ENCODE peak calls at places on chromosomes 3 and 15, in seven cellular contexts. T is RPMI8226; P is germinal center; A is stimulated activated CD4-positive, alpha-beta T cell treated with anti-CD3 and anti-CD28 coated beads, Interleukin-1b, Interleukin-23, amount 100 ng/mL, for 1 hour; K is HTR-8/SVneo; X is NCI-H748 treated with DMSO at 0.1 percent for 48 hours; E is GM19239. C is an unnamed sample.

GRCh38 chr15:94387854-94388441 is 156.6 kb downstream of the MCTP2 start:
- DNase-seq in P (peak; percentile 9), K (no peak), E (no peak), X (no peak), T (peak; percentile 59), A (no peak), C (no peak)

GRCh38 chr3:10957976-10958749 is 34.4 kb upstream of the SLC6A1 start:
- DNase-seq in A (no peak), X (no peak), T (peak; percentile 74), E (no peak), K (peak; percentile 18), P (no peak), C (no peak)

GRCh38 chr3:12342151-12342550 is 53.3 kb downstream of the PPARG start:
- DNase-seq in E (no peak), K (no peak), A (no peak), T (no peak), X (no peak), P (no peak), C (no peak)

GRCh38 chr15:93164409-93164808 is 75.4 kb upstream of the RGMA start:
- DNase-seq in P (no peak), T (no peak), X (no peak), K (no peak), E (no peak), A (no peak), C (no peak)

GRCh38 chr15:40939909-40940801 is 11.0 kb downstream of the DLL4 start:
- DNase-seq in K (no peak), P (no peak), T (no peak), A (no peak), E (no peak), X (no peak), C (no peak)

GRCh38 chr15:92954578-92954977 is 54.5 kb downstream of the CHD2 start:
- DNase-seq in A (no peak), P (peak; percentile 7), K (no peak), E (no peak), T (peak; percentile 41), X (no peak), C (no peak)

GRCh38 chr3:196996454-196997265 is 28.0 kb upstream of the PIGZ start:
- DNase-seq in E (no peak), P (no peak), T (no peak), K (no peak), X (no peak), A (no peak), C (no peak)

GRCh38 chr3:134430174-134430573 is 55.6 kb downstream of the ANAPC13 start:
- DNase-seq in X (no peak), P (no peak), K (no peak), T (peak; percentile 58), A (no peak), E (no peak), C (no peak)

GRCh38 chr3:148735597-148735996 is 37.9 kb downstream of the AGTR1 start:
- DNase-seq in T (no peak), E (no peak), A (no peak), K (no peak), P (no peak), X (no peak), C (no peak)

GRCh38 chr15:77347197-77347596 is 72.7 kb downstream of the PEAK1 start:
- DNase-seq in A (no peak), P (no peak), K (no peak), T (no peak), E (no peak), X (no peak), C (no peak)

GRCh38 chr3:136042608-136043221 is 77.2 kb downstream of the PPP2R3A start:
- DNase-seq in T (peak; percentile 60), X (peak; percentile 29), K (peak; percentile 49), E (peak; percentile 4), P (peak; percentile 48), A (no peak), C (peak; percentile 20)

GRCh38 chr3:190288836-190289235 is 33.4 kb downstream of the CLDN1 start:
- DNase-seq in E (no peak), P (no peak), X (no peak), K (no peak), T (no peak), A (no peak), C (no peak)

GRCh38 chr3:5013021-5013906 is 34.0 kb downstream of the BHLHE40 start:
- DNase-seq in A (no peak), X (no peak), E (no peak), P (no peak), T (no peak), K (peak; percentile 47), C (no peak)

GRCh38 chr15:43423793-43424192 is 52.9 kb downstream of the TUBGCP4 start:
- DNase-seq in T (no peak), K (no peak), E (no peak), P (no peak), X (no peak), A (no peak), C (no peak)

GRCh38 chr3:102353804-102354203 is 81.0 kb upstream of the ZPLD1 start:
- DNase-seq in K (no peak), T (no peak), P (no peak), A (no peak), E (no peak), X (no peak), C (no peak)

GRCh38 chr3:10558726-10559125 is 53.3 kb upstream of the ATP2B2 start:
- DNase-seq in T (no peak), X (no peak), K (no peak), A (no peak), E (no peak), P (no peak), C (no peak)

C was measured in NCI-H774.